ENCODE peak calls at places on chromosomes 2 and 18, in eight cellular contexts. K is tibial artery, Z is uterus, I is cardiac fibroblast, B is endothelial cell of umbilical vein, Q is fibroblast of lung, W is fibroblast of mammary gland, Y is IMR-90. A is an unnamed sample.

GRCh38 chr2:133884739-133885381 is 316.6 kb upstream of the NCKAP5 start:
- DNase-seq in K (no peak), Z (no peak), I (peak; percentile 51), B (peak; percentile 32), Q (peak; percentile 2), W (peak; percentile 11), Y (peak; percentile 51), A (no peak)

GRCh38 chr2:176653856-176654443 is 384.7 kb downstream of the MTX2 start:
- DNase-seq in K (peak; percentile 44), Z (peak; percentile 75), I (peak; percentile 76), B (peak; percentile 86), Q (peak; percentile 66), W (peak; percentile 82), Y (peak; percentile 55), A (peak; percentile 27)

GRCh38 chr18:10419420-10420103 is 34.9 kb upstream of the APCDD1 start:
- DNase-seq in K (no peak), Z (no peak), I (peak; percentile 3), B (no peak), Q (peak; percentile 88), W (peak; percentile 48), Y (peak; percentile 66), A (no peak)

GRCh38 chr2:190093793-190094192 is 31.3 kb upstream of the MSTN start:
- DNase-seq in K (peak; percentile 23), Z (peak; percentile 52), I (peak; percentile 35), B (no peak), Q (peak; percentile 37), W (peak; percentile 84), Y (peak; percentile 38), A (no peak)

GRCh38 chr2:48249631-48250473 is 280.1 kb upstream of the STON1 start:
- DNase-seq in K (peak; percentile 32), Z (no peak), I (peak; percentile 49), B (peak; percentile 22), Q (peak; percentile 15), W (peak; percentile 57), Y (peak; percentile 64), A (peak; percentile 8)

GRCh38 chr2:211846714-211847113 is 691.9 kb downstream of the ERBB4 start:
- DNase-seq in K (no peak), Z (no peak), I (no peak), B (no peak), Q (no peak), W (no peak), Y (no peak), A (no peak)

GRCh38 chr2:235641333-235641732 is 147.5 kb downstream of the AGAP1 start:
- DNase-seq in K (peak; percentile 63), Z (peak; percentile 58), I (no peak), B (no peak), Q (peak; percentile 63), W (peak; percentile 53), Y (peak; percentile 57), A (no peak)

GRCh38 chr18:39805218-39805617 is 2149.8 kb upstream of the PIK3C3 start:
- DNase-seq in K (no peak), Z (no peak), I (no peak), B (no peak), Q (no peak), W (no peak), Y (no peak), A (no peak)

GRCh38 chr2:3661149-3661660 is 3.2 kb downstream of the ALLC start:
- DNase-seq in K (peak; percentile 0), Z (no peak), I (no peak), B (no peak), Q (no peak), W (no peak), Y (peak; percentile 2), A (no peak)

GRCh38 chr2:216626168-216626874 is 6.9 kb upstream of the IGFBP2 start:
- DNase-seq in K (no peak), Z (no peak), I (no peak), B (no peak), Q (no peak), W (no peak), Y (no peak), A (no peak)

GRCh38 chr2:26580751-26581150 is 60.4 kb downstream of the CIB4 start:
- DNase-seq in K (no peak), Z (no peak), I (no peak), B (no peak), Q (no peak), W (no peak), Y (no peak), A (no peak)

GRCh38 chr2:100104718-100105677 is 37.4 kb downstream of the AFF3 start:
- DNase-seq in K (no peak), Z (peak; percentile 31), I (no peak), B (no peak), Q (peak; percentile 35), W (no peak), Y (peak; percentile 11), A (no peak)

GRCh38 chr2:127355407-127356008 is 32.3 kb downstream of the MAP3K2 start:
- DNase-seq in K (no peak), Z (no peak), I (peak; percentile 24), B (peak; percentile 25), Q (no peak), W (peak; percentile 27), Y (no peak), A (no peak)

GRCh38 chr2:113694438-113694837 is 62.0 kb downstream of the SLC35F5 start:
- DNase-seq in K (no peak), Z (no peak), I (no peak), B (no peak), Q (no peak), W (no peak), Y (no peak), A (no peak)

GRCh38 chr2:18988557-18989232 is 369.7 kb downstream of the OSR1 start:
- DNase-seq in K (no peak), Z (no peak), I (no peak), B (no peak), Q (peak; percentile 13), W (no peak), Y (peak; percentile 17), A (no peak)

GRCh38 chr18:76678248-76678647 is 144.1 kb upstream of the ZNF236 start:
- DNase-seq in K (peak; percentile 37), Z (no peak), I (no peak), B (no peak), Q (no peak), W (no peak), Y (no peak), A (no peak)

GRCh38 chr18:44848931-44849330 is 168.2 kb downstream of the SETBP1 start:
- DNase-seq in K (no peak), Z (no peak), I (no peak), B (no peak), Q (no peak), W (no peak), Y (no peak), A (no peak)

GRCh38 chr2:129441610-129442009 is 537.9 kb upstream of the RAB6C start:
- DNase-seq in K (no peak), Z (no peak), I (no peak), B (no peak), Q (no peak), W (no peak), Y (no peak), A (no peak)

DNA sequence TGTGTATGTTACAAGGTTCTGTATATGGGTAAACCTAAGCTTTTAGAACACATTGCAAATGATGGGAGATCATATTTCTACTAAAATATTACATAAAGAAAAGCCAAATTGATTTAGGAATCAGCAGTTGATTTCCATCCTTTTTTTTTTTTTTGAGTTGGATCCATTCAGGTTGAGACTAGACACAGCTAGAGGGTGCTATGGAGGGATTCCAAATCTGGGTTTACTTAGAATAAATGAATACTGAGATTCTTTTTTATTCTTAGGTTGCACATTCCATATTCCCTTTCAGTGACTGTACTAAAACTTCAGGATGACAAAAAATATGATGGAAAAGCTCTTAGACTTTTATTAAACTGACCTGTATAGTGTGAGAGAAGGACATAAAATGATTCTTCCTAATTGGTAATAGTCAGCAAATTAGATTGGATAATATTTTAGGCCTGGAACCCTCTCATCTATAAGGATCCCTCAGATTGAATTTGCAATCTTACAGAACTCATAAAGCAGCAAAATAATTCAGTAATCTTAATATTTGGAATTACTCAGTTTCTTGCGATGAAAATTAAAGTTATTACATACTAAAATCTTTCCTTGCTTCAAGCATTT is 183.3 kb upstream of the SESTD1 start:
- DNase-seq in K (no peak), Z (no peak), I (peak; percentile 33), B (no peak), Q (no peak), W (peak; percentile 40), Y (peak; percentile 21), A (no peak)
- TF ChIP-seq CTCF in K (no peak), Z (no peak), I (peak; percentile 15), B (no peak), Q (no peak), W (peak; percentile 26), Y (peak; percentile 16), A (peak; percentile 33)

GRCh38 chr2:218245214-218245613 is 15.6 kb upstream of the GPBAR1 start:
- DNase-seq in K (no peak), Z (no peak), I (no peak), B (no peak), Q (peak; percentile 23), W (no peak), Y (no peak), A (no peak)
- H3K4me3 ChIP-seq in K (no peak overlapping the region), Z (no peak overlapping the region), I (no peak overlapping the region), B (no peak overlapping the region), Q (no peak overlapping the region), W (no peak overlapping the region), Y (no peak overlapping the region), A (no peak overlapping the region)

GRCh38 chr2:122132292-122132691 is 376.8 kb downstream of the TSN start:
- DNase-seq in K (no peak), Z (no peak), I (peak; percentile 89), B (no peak), Q (no peak), W (peak; percentile 35), Y (no peak), A (no peak)

GRCh38 chr2:122135353-122135947 is 380.0 kb downstream of the TSN start:
- DNase-seq in K (no peak), Z (no peak), I (no peak), B (no peak), Q (no peak), W (no peak), Y (no peak), A (no peak)

GRCh38 chr2:122138561-122138960 is 383.1 kb downstream of the TSN start:
- DNase-seq in K (no peak), Z (no peak), I (no peak), B (no peak), Q (no peak), W (no peak), Y (no peak), A (no peak)

GRCh38 chr2:122139739-122140138 is 384.3 kb downstream of the TSN start:
- DNase-seq in K (no peak), Z (no peak), I (no peak), B (no peak), Q (no peak), W (no peak), Y (no peak), A (no peak)

DNA sequence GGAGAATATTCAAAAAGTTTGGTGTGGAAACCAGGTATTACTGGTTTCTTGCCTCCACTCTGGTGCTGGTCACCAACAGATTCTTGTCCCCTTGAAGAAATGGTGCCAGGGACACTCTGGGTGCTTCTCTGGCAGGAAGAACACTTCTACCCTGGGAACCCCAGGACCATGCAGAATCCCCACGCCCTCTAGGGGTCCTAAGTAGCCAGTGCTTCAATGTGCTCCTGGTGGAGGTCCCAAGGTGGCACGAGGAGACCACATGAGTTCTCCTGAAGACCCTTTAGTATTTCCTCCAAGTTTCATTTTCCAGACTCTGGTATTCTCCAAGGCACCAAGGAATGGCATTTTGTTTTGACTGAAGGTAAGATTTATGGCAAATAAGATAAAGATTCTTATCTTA is 380.6 kb downstream of the TSN start:
- DNase-seq in K (no peak), Z (no peak), I (peak; percentile 55), B (no peak), Q (peak; percentile 16), W (peak; percentile 8), Y (peak; percentile 21), A (no peak)
- TF ChIP-seq CTCF in K (no peak), Z (no peak), I (peak; percentile 81), B (peak; percentile 58), Q (no peak), W (peak; percentile 23), Y (peak; percentile 36), A (peak; percentile 72)

GRCh38 chr2:119809329-119810038 is 49.8 kb downstream of the PTPN4 start:
- DNase-seq in K (no peak), Z (no peak), I (peak; percentile 89), B (peak; percentile 88), Q (peak; percentile 83), W (peak; percentile 87), Y (peak; percentile 89), A (peak; percentile 38)
- H3K4me3 ChIP-seq in K (no peak overlapping the region), Z (no peak overlapping the region), I (peak overlapping the region; percentile 3), B (no peak overlapping the region), Q (peak overlapping the region; percentile 4), W (no peak overlapping the region), Y (no peak overlapping the region), A (no peak overlapping the region)